ENCODE peak calls at places on chromosomes 1 and 21, in six cellular contexts. I is A549, Q is SK-MEL-5, A is HEK293T, V is left ventricle myocardium superior, B is DMS 273 treated with DMSO at 0.1 percent for 48 hours. S is an unnamed sample.

GRCh38 chr1:201706109-201706508 is 122.8 kb upstream of the IPO9 start:
- DNase-seq in V (no peak), I (no peak), B (no peak), Q (no peak), A (no peak), S (no peak)

GRCh38 chr21:38365521-38365920 is 108.7 kb downstream of the KCNJ15 start:
- DNase-seq in B (no peak), Q (no peak), I (no peak), A (no peak), V (no peak), S (no peak)

GRCh38 chr1:155893389-155894142 is 17.6 kb downstream of the RIT1 start:
- DNase-seq in B (no peak), Q (peak; percentile 52), V (no peak), I (peak; percentile 70), A (no peak), S (peak; percentile 51)

GRCh38 chr1:186605762-186606350 is 74.4 kb downstream of the PTGS2 start:
- DNase-seq in I (no peak), Q (peak; percentile 80), V (no peak), A (peak; percentile 72), B (peak; percentile 24), S (peak; percentile 41)

GRCh38 chr1:222769181-222769580 is 32.2 kb downstream of the FAM177B start:
- DNase-seq in B (no peak), V (no peak), I (no peak), Q (peak; percentile 31), A (no peak), S (peak; percentile 35)

GRCh38 chr1:239771550-239771949 is 320.1 kb upstream of the FMN2 start:
- DNase-seq in A (no peak), I (no peak), Q (no peak), V (no peak), B (no peak), S (no peak)

GRCh38 chr1:246795094-246795671 is 71.0 kb downstream of the SCCPDH start:
- DNase-seq in B (no peak), I (no peak), V (peak; percentile 67), A (no peak), Q (no peak), S (no peak)

GRCh38 chr1:66207484-66207883 is 326.5 kb upstream of the SGIP1 start:
- DNase-seq in V (no peak), A (no peak), Q (no peak), I (peak; percentile 35), B (no peak), S (no peak)

GRCh38 chr1:155174334-155175280 is 958 bp downstream of the TRIM46 start:
- DNase-seq in V (peak; percentile 35), A (no peak), B (no peak), Q (no peak), I (no peak), S (no peak)

GRCh38 chr1:222247811-222248310 is 300.0 kb downstream of the HHIPL2 start:
- DNase-seq in B (peak; percentile 49), V (no peak), A (no peak), Q (no peak), I (no peak), S (no peak)

GRCh38 chr1:197913495-197914276 is 3.5 kb upstream of the LHX9 start:
- DNase-seq in Q (no peak), A (no peak), V (no peak), B (no peak), I (no peak), S (no peak)

GRCh38 chr1:32900956-32901822 is at the start of gene TMEM54:
- DNase-seq in I (no peak), Q (peak; percentile 26), V (peak; percentile 73), A (peak; percentile 71), B (no peak), S (no peak)

GRCh38 chr1:29960906-29961675 is 724.8 kb downstream of the PTPRU start:
- DNase-seq in A (no peak), B (no peak), V (no peak), Q (no peak), I (no peak), S (no peak)

GRCh38 chr1:229448845-229449244 is 15.0 kb upstream of the ACTA1 start:
- DNase-seq in A (no peak), V (no peak), I (no peak), B (no peak), Q (peak; percentile 56), S (no peak)

GRCh38 chr1:234589064-234589765 is 20.8 kb downstream of the IRF2BP2 start:
- DNase-seq in I (no peak), B (no peak), V (no peak), A (no peak), Q (no peak), S (no peak)

GRCh38 chr1:200042437-200043329 is 15.2 kb downstream of the NR5A2 start:
- DNase-seq in V (peak; percentile 35), Q (no peak), B (no peak), A (no peak), I (no peak), S (no peak)

GRCh38 chr1:12124693-12125421 is 41.9 kb upstream of the TNFRSF1B start:
- DNase-seq in I (peak; percentile 24), A (peak; percentile 74), B (peak; percentile 18), Q (peak; percentile 74), V (peak; percentile 84), S (peak; percentile 39)

GRCh38 chr1:16618719-16619118 is 5.4 kb upstream of the NBPF1 start:
- DNase-seq in I (no peak), A (no peak), Q (no peak), V (no peak), B (no peak), S (no peak)

GRCh38 chr1:208980590-208980989 is 602.9 kb upstream of the CAMK1G start:
- DNase-seq in V (no peak), I (no peak), Q (no peak), A (no peak), B (no peak), S (no peak)

GRCh38 chr1:34985063-34985770 is at the start of gene TMEM35B:
- DNase-seq in Q (peak; percentile 36), V (peak; percentile 87), I (peak; percentile 34), B (no peak), A (peak; percentile 63), S (peak; percentile 30)

GRCh38 chr21:17613242-17613676 is 558 bp upstream of the BTG3 start:
- DNase-seq in B (no peak), Q (peak; percentile 19), I (no peak), A (peak; percentile 34), V (peak; percentile 56), S (no peak)

GRCh38 chr21:23026878-23027277 is 2028.7 kb downstream of the NCAM2 start:
- DNase-seq in Q (no peak), V (no peak), I (no peak), B (no peak), A (no peak), S (no peak)

GRCh38 chr1:198141668-198142351 is 15.0 kb upstream of the NEK7 start:
- DNase-seq in Q (no peak), A (no peak), I (no peak), V (no peak), B (no peak), S (no peak)

GRCh38 chr1:40344597-40344996 is 27.5 kb upstream of the COL9A2 start:
- DNase-seq in I (no peak), A (no peak), Q (peak; percentile 37), B (no peak), V (peak; percentile 58), S (peak; percentile 53)

GRCh38 chr1:114694540-114695310 is 621 bp downstream of the AMPD1 start:
- DNase-seq in Q (no peak), B (no peak), I (no peak), A (no peak), V (no peak), S (no peak)

GRCh38 chr1:173424137-173424536 is 53.0 kb upstream of the PRDX6 start:
- DNase-seq in A (no peak), I (no peak), B (no peak), Q (no peak), V (no peak), S (no peak)

GRCh38 chr1:8257621-8258020 is 60.3 kb upstream of the SLC45A1 start:
- DNase-seq in B (no peak), A (no peak), Q (no peak), V (no peak), I (no peak), S (no peak)

GRCh38 chr1:198187973-198188588 is 31.3 kb downstream of the NEK7 start:
- DNase-seq in B (no peak), V (no peak), I (no peak), A (no peak), Q (no peak), S (no peak)

GRCh38 chr1:234624718-234625117 is 14.7 kb upstream of the IRF2BP2 start:
- DNase-seq in V (no peak), I (no peak), B (no peak), A (no peak), Q (no peak), S (no peak)

GRCh38 chr1:117616356-117616755 is 10.5 kb downstream of the TENT5C start:
- DNase-seq in Q (no peak), B (no peak), A (no peak), I (no peak), V (no peak), S (no peak)

GRCh38 chr1:28971980-28972771 is 57.8 kb downstream of the EPB41 start:
- DNase-seq in Q (peak; percentile 53), I (no peak), B (no peak), V (no peak), A (no peak), S (no peak)

GRCh38 chr1:185936641-185937040 is 202.4 kb downstream of the HMCN1 start:
- DNase-seq in B (peak; percentile 69), V (no peak), A (no peak), I (no peak), Q (no peak), S (no peak)

GRCh38 chr1:218772575-218772974 is 401.1 kb upstream of the LYPLAL1 start:
- DNase-seq in Q (no peak), A (no peak), I (no peak), V (no peak), B (no peak), S (no peak)

GRCh38 chr1:30409476-30410152 is 313.8 kb downstream of the MATN1 start:
- DNase-seq in V (no peak), A (no peak), I (no peak), Q (no peak), B (no peak), S (no peak)

GRCh38 chr21:44438531-44439210 is 16.6 kb upstream of the LRRC3 start:
- DNase-seq in I (no peak), A (no peak), B (no peak), V (peak; percentile 89), Q (no peak), S (no peak)